ENCODE peak calls at places on chromosome 19, in six cellular contexts. One of them, this sample, is unnamed.

GRCh38 chr19:519449-519865 is 12.1 kb upstream of the CDC34 start:
- DNase-seq in lower lobe of right lung: no peak
- DNase-seq in RWPE1: no peak
- DNase-seq in lung: no peak
- DNase-seq in coronary artery: no peak
- DNase-seq in T-helper 1 cell: no peak
- DNase-seq in this sample: no peak

GRCh38 chr19:38049105-38049649 is 142.2 kb downstream of the SIPA1L3 start:
- DNase-seq in lower lobe of right lung: no peak
- DNase-seq in RWPE1: no peak
- DNase-seq in lung: no peak
- DNase-seq in coronary artery: no peak
- DNase-seq in T-helper 1 cell: peak; percentile 33
- DNase-seq in this sample: no peak

GRCh38 chr19:17888260-17888659 is 16.5 kb downstream of the SLC5A5 start:
- DNase-seq in lower lobe of right lung: no peak
- DNase-seq in RWPE1: no peak
- DNase-seq in lung: no peak
- DNase-seq in coronary artery: no peak
- DNase-seq in T-helper 1 cell: no peak
- DNase-seq in this sample: no peak

GRCh38 chr19:46487802-46488445 is 7.7 kb downstream of the PNMA8B start:
- DNase-seq in lower lobe of right lung: peak; percentile 78
- DNase-seq in RWPE1: peak; percentile 75
- DNase-seq in lung: peak; percentile 75
- DNase-seq in coronary artery: peak; percentile 85
- DNase-seq in T-helper 1 cell: peak; percentile 73
- DNase-seq in this sample: peak; percentile 58

GRCh38 chr19:47609885-47610545 is 1.1 kb downstream of the BICRA start:
- DNase-seq in lower lobe of right lung: peak; percentile 65
- DNase-seq in RWPE1: peak; percentile 11
- DNase-seq in lung: peak; percentile 46
- DNase-seq in coronary artery: no peak
- DNase-seq in T-helper 1 cell: peak; percentile 52
- DNase-seq in this sample: peak; percentile 53

GRCh38 chr19:14368011-14368513 is 13.2 kb upstream of the ADGRE5 start:
- DNase-seq in lower lobe of right lung: no peak
- DNase-seq in RWPE1: no peak
- DNase-seq in lung: no peak
- DNase-seq in coronary artery: no peak
- DNase-seq in T-helper 1 cell: no peak
- DNase-seq in this sample: no peak

GRCh38 chr19:39557791-39558622 is 18.0 kb upstream of the EID2 start:
- DNase-seq in lower lobe of right lung: no peak
- DNase-seq in RWPE1: no peak
- DNase-seq in lung: no peak
- DNase-seq in coronary artery: no peak
- DNase-seq in T-helper 1 cell: no peak
- DNase-seq in this sample: no peak

GRCh38 chr19:6963937-6964336 is 57.3 kb downstream of the MBD3L2B start:
- DNase-seq in lower lobe of right lung: no peak
- DNase-seq in RWPE1: no peak
- DNase-seq in lung: no peak
- DNase-seq in coronary artery: no peak
- DNase-seq in T-helper 1 cell: peak; percentile 28
- DNase-seq in this sample: no peak

GRCh38 chr19:17405250-17406038 is at the start of gene BST2:
- DNase-seq in lower lobe of right lung: peak; percentile 75
- DNase-seq in RWPE1: peak; percentile 92
- DNase-seq in lung: peak; percentile 43
- DNase-seq in coronary artery: no peak
- DNase-seq in T-helper 1 cell: peak; percentile 60
- DNase-seq in this sample: peak; percentile 85

GRCh38 chr19:35037716-35038622 is 3.6 kb upstream of the HPN start:
- DNase-seq in lower lobe of right lung: no peak
- DNase-seq in RWPE1: no peak
- DNase-seq in lung: no peak
- DNase-seq in coronary artery: no peak
- DNase-seq in T-helper 1 cell: no peak
- DNase-seq in this sample: peak; percentile 24

GRCh38 chr19:51660975-51661600 is 14.5 kb upstream of the SIGLEC14 start:
- DNase-seq in lower lobe of right lung: peak; percentile 54
- DNase-seq in RWPE1: peak; percentile 29
- DNase-seq in lung: peak; percentile 75
- DNase-seq in coronary artery: no peak
- DNase-seq in T-helper 1 cell: peak; percentile 17
- DNase-seq in this sample: peak; percentile 50

GRCh38 chr19:54462713-54463530 is 656 bp downstream of the LENG9 start:
- DNase-seq in lower lobe of right lung: peak; percentile 88
- DNase-seq in RWPE1: no peak
- DNase-seq in lung: peak; percentile 71
- DNase-seq in coronary artery: peak; percentile 92
- DNase-seq in T-helper 1 cell: peak; percentile 55
- DNase-seq in this sample: peak; percentile 72

GRCh38 chr19:16461630-16462051 is 10.1 kb downstream of the EPS15L1 start:
- DNase-seq in lower lobe of right lung: no peak
- DNase-seq in RWPE1: no peak
- DNase-seq in lung: no peak
- DNase-seq in coronary artery: no peak
- DNase-seq in T-helper 1 cell: no peak
- DNase-seq in this sample: no peak